ENCODE peak calls at places on chromosome 4, in ten cellular contexts. Z, E, C, M, Y, G, W, O, V and D are unnamed samples.
A peak's percentile ranks its signal among the peaks of the same experiment; 100 is the strongest.

GRCh38 chr4:85869156-85869555 is 394.2 kb downstream of the ARHGAP24 start:
- DNase-seq in Z (no peak), E (no peak), C (peak; percentile 6), M (no peak), Y (no peak), G (peak; percentile 25), W (no peak), O (no peak), V (no peak), D (no peak)

GRCh38 chr4:3204021-3204431 is 44.9 kb upstream of the MSANTD1 start:
- DNase-seq in Z (peak; percentile 69), E (no peak), C (no peak), M (peak; percentile 73), Y (no peak), G (no peak), W (no peak), O (no peak), V (no peak), D (no peak)

GRCh38 chr4:20395160-20395773 is 143.6 kb downstream of the SLIT2 start:
- DNase-seq in Z (peak; percentile 45), E (no peak), C (peak; percentile 88), M (peak; percentile 51), Y (no peak), G (no peak), W (no peak), O (peak; percentile 30), V (no peak), D (no peak)

GRCh38 chr4:133081246-133081645 is 67.8 kb upstream of the PCDH10 start:
- DNase-seq in Z (no peak), E (no peak), C (peak; percentile 24), M (no peak), Y (no peak), G (no peak), W (no peak), O (no peak), V (no peak), D (no peak)

GRCh38 chr4:158313566-158313965 is 103.3 kb downstream of the TMEM144 start:
- DNase-seq in Z (no peak), E (no peak), C (no peak), M (no peak), Y (no peak), G (no peak), W (no peak), O (no peak), V (no peak), D (no peak)

GRCh38 chr4:89275587-89275986 is 32.0 kb downstream of the GPRIN3 start:
- DNase-seq in Z (no peak), E (no peak), C (no peak), M (no peak), Y (peak; percentile 10), G (no peak), W (no peak), O (no peak), V (no peak), D (no peak)

GRCh38 chr4:139167774-139168444 is 9.1 kb downstream of the ELF2 start:
- DNase-seq in Z (peak; percentile 62), E (peak; percentile 48), C (peak; percentile 70), M (peak; percentile 16), Y (no peak), G (no peak), W (no peak), O (no peak), V (no peak), D (no peak)

GRCh38 chr4:38319456-38320348 is 344.3 kb upstream of the KLF3 start:
- DNase-seq in Z (peak; percentile 95), E (peak; percentile 94), C (peak; percentile 91), M (peak; percentile 97), Y (peak; percentile 77), G (peak; percentile 96), W (peak; percentile 96), O (peak; percentile 99), V (peak; percentile 93), D (peak; percentile 85)

GRCh38 chr4:17010426-17011087 is 112.1 kb upstream of the LDB2 start:
- DNase-seq in Z (no peak), E (no peak), C (no peak), M (no peak), Y (no peak), G (no peak), W (no peak), O (no peak), V (no peak), D (no peak)

GRCh38 chr4:142846729-142847606 is 867 bp upstream of the INPP4B start:
- DNase-seq in Z (peak; percentile 18), E (peak; percentile 63), C (peak; percentile 83), M (peak; percentile 45), Y (no peak), G (peak; percentile 45), W (no peak), O (peak; percentile 79), V (no peak), D (peak; percentile 75)

GRCh38 chr4:101205878-101206277 is 141.4 kb downstream of the PPP3CA start:
- DNase-seq in Z (peak; percentile 36), E (no peak), C (peak; percentile 28), M (no peak), Y (no peak), G (no peak), W (no peak), O (no peak), V (no peak), D (peak; percentile 64)

GRCh38 chr4:158159718-158160094 is 13.1 kb downstream of the GASK1B start:
- DNase-seq in Z (no peak), E (no peak), C (no peak), M (no peak), Y (no peak), G (no peak), W (no peak), O (no peak), V (no peak), D (no peak)

GRCh38 chr4:85842540-85842939 is 367.6 kb downstream of the ARHGAP24 start:
- DNase-seq in Z (peak; percentile 41), E (no peak), C (no peak), M (no peak), Y (no peak), G (peak; percentile 28), W (no peak), O (peak; percentile 35), V (peak; percentile 46), D (no peak)

DNA sequence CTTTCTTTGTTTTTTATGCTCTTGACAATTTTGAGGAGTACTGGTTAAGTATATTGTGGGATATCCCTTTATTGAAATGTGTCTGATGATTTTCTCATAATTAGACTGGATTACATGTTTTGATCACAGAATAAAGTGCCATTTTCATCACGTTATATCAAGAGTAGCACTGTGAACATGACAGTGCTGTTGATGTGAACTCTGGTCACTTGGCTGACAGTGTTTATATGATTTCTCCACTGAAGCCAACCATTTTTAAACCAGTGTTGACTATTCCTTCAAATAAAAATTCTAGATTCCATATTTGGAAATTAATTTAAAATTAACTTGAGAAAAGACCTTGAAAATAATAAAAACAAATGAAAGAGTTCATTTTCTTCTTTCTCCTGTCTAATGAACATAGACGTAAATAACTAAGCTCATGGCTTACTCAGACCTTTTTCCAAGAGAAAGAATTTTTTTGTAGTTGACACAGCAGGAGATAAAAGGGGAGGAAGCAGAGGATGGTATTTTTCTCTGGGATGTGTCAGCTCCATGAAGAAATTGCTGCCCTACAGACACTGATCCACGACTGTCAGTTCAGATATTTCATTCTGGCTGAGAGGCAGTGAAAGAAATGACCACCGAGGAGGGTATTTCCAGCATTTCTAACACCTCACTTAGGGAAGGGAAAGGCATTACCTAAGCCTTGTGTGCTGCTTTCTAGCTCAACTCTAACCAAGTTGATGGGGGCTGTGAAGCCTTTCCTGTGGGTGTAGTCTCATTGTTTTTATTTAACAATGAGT is 150.9 kb upstream of the ANK2 start:
- DNase-seq in Z (no peak), E (no peak), C (peak; percentile 36), M (no peak), Y (no peak), G (no peak), W (no peak), O (no peak), V (no peak), D (no peak)
- H3K4me1 ChIP-seq in Z (no peaks in the 10 kb centered on the region), E (peaks cover 28% of the 10 kb centered on the region), C (peaks cover 45% of the 10 kb centered on the region), M (no peaks in the 10 kb centered on the region), Y (no peaks in the 10 kb centered on the region), G (peaks cover 5% of the 10 kb centered on the region), W (no peaks in the 10 kb centered on the region), O (no peaks in the 10 kb centered on the region), V (no peaks in the 10 kb centered on the region), D (no peaks in the 10 kb centered on the region)

DNA sequence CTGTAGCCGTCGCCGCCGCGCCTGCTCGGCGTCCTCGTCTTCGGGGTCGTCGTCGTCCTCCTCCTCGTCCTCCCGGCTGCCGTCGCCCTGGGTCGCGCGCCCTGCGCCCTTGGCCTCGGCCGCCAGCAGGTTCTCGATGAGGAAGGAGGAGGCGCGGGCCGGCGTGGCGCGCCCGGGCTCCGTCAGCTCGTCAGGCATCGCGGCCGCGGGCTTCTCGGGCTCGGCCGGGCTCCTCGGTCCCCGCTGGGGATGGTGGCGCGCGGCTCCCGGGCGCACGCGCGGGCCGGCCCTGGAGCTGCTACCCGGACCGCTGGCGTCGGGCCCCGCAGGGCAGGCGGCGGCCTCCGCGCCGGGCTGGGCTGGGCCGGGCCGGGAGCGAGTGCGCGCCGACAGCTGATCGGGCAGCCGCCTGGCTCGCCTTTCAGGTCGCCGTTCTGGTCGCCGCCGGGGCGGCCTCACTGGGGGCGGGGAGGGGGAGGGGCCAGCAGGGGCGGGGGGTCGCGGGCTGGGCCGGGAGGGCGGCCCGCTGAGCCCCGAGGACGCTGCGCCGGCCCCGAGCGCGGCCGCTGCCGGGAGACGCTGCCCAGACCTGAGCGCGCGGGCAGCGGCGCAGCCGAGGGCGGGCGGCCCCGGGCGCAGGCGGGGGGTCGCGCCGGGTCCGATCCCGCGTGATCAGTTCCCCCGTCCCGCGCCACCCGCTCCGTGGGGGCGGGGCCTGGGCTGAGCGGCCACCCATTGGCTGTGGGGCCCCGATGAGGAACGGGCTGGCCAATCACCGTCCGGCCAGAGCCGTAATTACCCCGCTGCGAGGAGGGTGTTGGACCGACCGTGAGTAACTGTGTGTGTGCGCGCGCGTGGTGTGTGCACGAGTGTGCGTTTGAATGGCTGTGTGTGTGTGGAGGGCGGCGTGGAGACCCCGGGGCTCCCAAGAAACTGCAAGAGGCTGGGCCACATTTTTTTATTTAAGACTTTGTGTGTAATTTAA is at the start of gene HMX1:
- DNase-seq in Z (no peak), E (peak; percentile 100), C (peak; percentile 80), M (no peak), Y (no peak), G (peak; percentile 7), W (no peak), O (no peak), V (no peak), D (no peak)
- H3K4me3 ChIP-seq in Z (no peak within 1 kb of the TSS), E (no peak within 1 kb of the TSS), C (peak within 1 kb of the TSS; percentile 50), M (no peak within 1 kb of the TSS), Y (no peak within 1 kb of the TSS), G (no peak within 1 kb of the TSS), W (peak within 1 kb of the TSS; percentile 33), O (no peak within 1 kb of the TSS), V (no peak within 1 kb of the TSS), D (no peak within 1 kb of the TSS)

DNA sequence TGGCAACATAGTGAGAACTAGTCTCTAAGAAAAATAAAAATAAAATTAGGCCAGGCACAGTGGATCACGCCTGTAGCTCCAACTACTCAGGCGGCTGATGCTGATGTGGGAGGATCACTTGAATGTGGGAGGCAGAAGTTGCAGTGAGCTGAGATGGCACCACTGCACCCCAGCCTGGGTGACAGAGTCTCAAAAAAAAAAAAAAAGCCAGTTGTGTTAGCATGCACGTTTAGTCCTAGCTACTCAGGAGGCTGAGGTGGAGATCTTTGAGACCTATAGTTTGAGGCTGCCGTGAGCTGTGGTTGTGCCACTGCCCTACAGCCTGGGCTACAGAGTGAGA is 2.5 kb downstream of the DCK start:
- DNase-seq in Z (no peak), E (no peak), C (no peak), M (no peak), Y (no peak), G (no peak), W (no peak), O (no peak), V (no peak), D (no peak)
- H3K4me1 ChIP-seq in Z (peaks cover 4% of the 10 kb centered on the region), E (peaks cover 10% of the 10 kb centered on the region), C (peaks cover 40% of the 10 kb centered on the region), M (no peaks in the 10 kb centered on the region), Y (no peaks in the 10 kb centered on the region), G (peaks cover 27% of the 10 kb centered on the region), W (no peaks in the 10 kb centered on the region), O (peaks cover 12% of the 10 kb centered on the region), V (peaks cover 48% of the 10 kb centered on the region), D (peaks cover 64% of the 10 kb centered on the region)

GRCh38 chr4:541271-541670 is 34.8 kb downstream of the TMEM271 start:
- DNase-seq in Z (no peak), E (no peak), C (no peak), M (no peak), Y (no peak), G (no peak), W (no peak), O (no peak), V (no peak), D (no peak)
- H3K4me3 ChIP-seq in Z (no peak overlapping the region), E (no peak overlapping the region), C (no peak overlapping the region), M (no peak overlapping the region), Y (no peak overlapping the region), G (no peak overlapping the region), W (no peak overlapping the region), O (no peak overlapping the region), V (no peak overlapping the region), D (no peak overlapping the region)